ENCODE peak calls at places on chromosome 6, in eight cellular contexts. U is B cell; A is neural crest cell; T is OCI-LY7; Q is MM.1S; F is A549; M is NCI-H2029; H is stimulated activated CD4-positive, alpha-beta T cell treated with anti-CD3 and anti-CD28 coated beads, Interleukin-4, amount 100 ng/mL, for 1 hour. R is an unnamed sample.

GRCh38 chr6:134908906-134909516 is 40.9 kb downstream of the ALDH8A1 start:
- DNase-seq in Q (no peak), A (no peak), F (peak), M (no peak), T (no peak), U (no peak), H (no peak), R (no peak)

GRCh38 chr6:64679411-64679810 is 1027.6 kb downstream of the EYS start:
- DNase-seq in M (no peak), T (no peak), Q (no peak), F (no peak), A (no peak), H (no peak), U (no peak), R (no peak)

GRCh38 chr6:148657053-148657452 is 89.8 kb upstream of the UST start:
- DNase-seq in U (no peak), Q (no peak), F (no peak), T (no peak), H (no peak), A (no peak), M (no peak), R (no peak)

GRCh38 chr6:7156666-7157278 is 49.0 kb downstream of the RREB1 start:
- DNase-seq in F (no peak), U (no peak), M (peak), A (no peak), T (no peak), Q (no peak), H (no peak), R (no peak)

GRCh38 chr6:31971279-31971992 is 502 bp downstream of the DXO start:
- DNase-seq in M (no peak), T (no peak), H (peak), Q (no peak), F (no peak), U (no peak), A (no peak), R (no peak)

GRCh38 chr6:21393426-21394165 is 200.0 kb upstream of the SOX4 start:
- DNase-seq in F (no peak), U (no peak), Q (no peak), H (no peak), A (no peak), T (no peak), M (no peak), R (no peak)

GRCh38 chr6:107716688-107717089 is 107.4 kb downstream of the SCML4 start:
- DNase-seq in Q (peak), F (no peak), U (peak), H (peak), M (no peak), T (peak), A (no peak), R (no peak)

GRCh38 chr6:168756009-168756634 is 315.1 kb downstream of the SMOC2 start:
- DNase-seq in T (no peak), Q (no peak), F (no peak), M (no peak), U (no peak), H (no peak), A (no peak), R (no peak)

GRCh38 chr6:100808638-100809275 is 72.4 kb downstream of the ASCC3 start:
- DNase-seq in Q (no peak), F (no peak), M (no peak), U (no peak), H (no peak), T (no peak), A (no peak), R (no peak)

GRCh38 chr6:131825946-131826345 is 18.1 kb downstream of the ENPP1 start:
- DNase-seq in M (no peak), U (no peak), Q (no peak), T (no peak), A (no peak), H (no peak), F (no peak), R (no peak)

GRCh38 chr6:34234667-34235604 is 1.7 kb upstream of the HMGA1 start:
- DNase-seq in A (peak), M (no peak), Q (no peak), T (peak), F (no peak), H (peak), U (peak), R (peak)

GRCh38 chr6:20246107-20246506 is 33.8 kb upstream of the MBOAT1 start:
- DNase-seq in M (no peak), A (no peak), U (no peak), H (no peak), T (no peak), Q (no peak), F (no peak), R (no peak)

GRCh38 chr6:98977606-98978292 is 30.0 kb upstream of the FBXL4 start:
- DNase-seq in H (no peak), U (no peak), T (no peak), Q (no peak), A (no peak), M (peak), F (no peak), R (no peak)

GRCh38 chr6:37256692-37257319 is 766 bp upstream of the TBC1D22B start:
- DNase-seq in U (no peak), H (no peak), M (no peak), T (no peak), Q (no peak), F (no peak), A (no peak), R (no peak)

GRCh38 chr6:111663232-111663631 is 57.6 kb upstream of the TRAF3IP2 start:
- DNase-seq in T (no peak), A (no peak), F (no peak), H (no peak), M (no peak), Q (no peak), U (no peak), R (no peak)

GRCh38 chr6:145453376-145453775 is 281.9 kb downstream of the EPM2A start:
- DNase-seq in M (peak), H (no peak), U (no peak), T (no peak), F (no peak), Q (no peak), A (no peak), R (no peak)

GRCh38 chr6:40997256-40997957 is 41.6 kb downstream of the UNC5CL start:
- DNase-seq in M (no peak), A (no peak), T (no peak), H (no peak), F (peak), Q (no peak), U (no peak), R (no peak)

GRCh38 chr6:144286503-144287393 is 1.6 kb downstream of the UTRN start:
- DNase-seq in A (peak), T (no peak), Q (no peak), H (no peak), U (peak), F (peak), M (no peak), R (peak)

R was measured in glutamatergic neuron.